ENCODE peak calls at places on chromosome 18, in four cellular contexts. K, P, G and S are unnamed samples.

GRCh38 chr18:70072678-70073077 is 125.0 kb upstream of the CD226 start:
- DNase-seq in K (peak), G (no peak), P (peak), S (no peak)

GRCh38 chr18:48539406-48540328 is 836 bp downstream of the CTIF start:
- DNase-seq in P (peak), K (peak), G (no peak), S (peak)

GRCh38 chr18:24919141-24919540 is 432.8 kb downstream of the ZNF521 start:
- DNase-seq in G (no peak), K (no peak), P (no peak), S (no peak)

GRCh38 chr18:49100226-49100968 is 149.6 kb upstream of the SMAD7 start:
- DNase-seq in G (no peak), P (peak), K (peak), S (no peak)

GRCh38 chr18:6521804-6522418 is 107.2 kb upstream of the L3MBTL4 start:
- DNase-seq in P (peak), K (peak), G (peak), S (peak)

GRCh38 chr18:45702871-45703270 is 21.1 kb upstream of the SLC14A1 start:
- DNase-seq in G (no peak), K (peak), P (no peak), S (no peak)

GRCh38 chr18:36583155-36583745 is 245.6 kb downstream of the TPGS2 start:
- DNase-seq in P (peak), K (no peak), G (peak), S (peak)

GRCh38 chr18:26546875-26547301 is 1.5 kb downstream of the KCTD1 start:
- DNase-seq in K (no peak), P (peak), G (no peak), S (no peak)

GRCh38 chr18:22378672-22379282 is 38.9 kb downstream of the CTAGE1 start:
- DNase-seq in P (peak), G (no peak), K (peak), S (peak)

GRCh38 chr18:48167901-48168300 is 237.4 kb upstream of the SMAD2 start:
- DNase-seq in K (no peak), P (no peak), G (no peak), S (no peak)

GRCh38 chr18:10170375-10170774 is 256.6 kb downstream of the VAPA start:
- DNase-seq in P (no peak), K (no peak), G (no peak), S (no peak)

GRCh38 chr18:31721596-31721995 is 37.2 kb upstream of the B4GALT6 start:
- DNase-seq in K (no peak), G (no peak), P (peak), S (no peak)

GRCh38 chr18:77250501-77250925 is 865 bp downstream of the GALR1 start:
- DNase-seq in G (no peak), P (peak), K (no peak), S (peak)

GRCh38 chr18:68418881-68419280 is 296.0 kb downstream of the TMX3 start:
- DNase-seq in P (no peak), G (no peak), K (peak), S (no peak)

GRCh38 chr18:32769242-32770180 is 3.3 kb downstream of the KLHL14 start:
- DNase-seq in K (no peak), G (no peak), P (peak), S (peak)
- H3K4ac ChIP-seq in K (no peak), G (no peak), P (no peak), S (no peak)

GRCh38 chr18:79470547-79470946 is 74.8 kb downstream of the NFATC1 start:
- DNase-seq in K (no peak), P (peak), G (no peak), S (no peak)

GRCh38 chr18:79472946-79473345 is 77.2 kb downstream of the NFATC1 start:
- DNase-seq in K (no peak), P (no peak), G (no peak), S (no peak)

GRCh38 chr18:79469751-79470150 is 74.0 kb downstream of the NFATC1 start:
- DNase-seq in K (no peak), G (no peak), P (no peak), S (no peak)

GRCh38 chr18:79471048-79471447 is 75.3 kb downstream of the NFATC1 start:
- DNase-seq in K (no peak), P (no peak), G (no peak), S (no peak)

DNA sequence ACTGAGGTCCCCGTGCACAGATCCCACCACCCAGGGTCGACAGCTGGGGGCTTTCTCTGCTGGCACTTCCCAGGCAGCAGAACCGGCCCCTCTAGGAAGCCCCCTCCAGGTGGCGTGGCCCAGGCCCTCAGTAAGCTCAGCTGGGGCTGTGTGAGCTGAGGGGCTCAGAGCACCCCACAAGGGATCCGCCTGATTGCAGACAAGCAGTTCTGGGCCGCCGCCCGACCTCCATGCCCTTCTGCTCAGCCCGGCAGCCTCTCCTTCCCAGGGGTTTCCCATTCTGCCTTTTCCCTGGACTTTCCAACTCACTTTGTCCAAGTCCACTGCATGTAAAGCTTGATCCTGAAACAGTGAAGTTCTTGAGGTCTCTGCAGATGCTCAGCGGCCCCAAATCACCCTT is 76.4 kb downstream of the NFATC1 start:
- DNase-seq in K (no peak), G (no peak), P (no peak), S (no peak)
- H3K23ac ChIP-seq in K (no peak), G (no peak), P (no peak), S (no peak)

GRCh38 chr18:79487198-79488165 is 91.8 kb downstream of the NFATC1 start:
- DNase-seq in G (no peak), P (no peak), K (no peak), S (no peak)
- H3K56ac ChIP-seq in G (no peak), P (no peak), K (no peak), S (no peak)

GRCh38 chr18:8765692-8766463 is 60.5 kb downstream of the MTCL1 start:
- DNase-seq in K (no peak), P (no peak), G (no peak), S (no peak)

GRCh38 chr18:8767356-8767755 is 62.0 kb downstream of the MTCL1 start:
- DNase-seq in K (no peak), G (no peak), P (no peak), S (no peak)

GRCh38 chr18:8763611-8764010 is 58.3 kb downstream of the MTCL1 start:
- DNase-seq in G (no peak), P (no peak), K (no peak), S (no peak)

GRCh38 chr18:8769509-8769908 is 64.2 kb downstream of the MTCL1 start:
- DNase-seq in G (no peak), P (no peak), K (no peak), S (no peak)

DNA sequence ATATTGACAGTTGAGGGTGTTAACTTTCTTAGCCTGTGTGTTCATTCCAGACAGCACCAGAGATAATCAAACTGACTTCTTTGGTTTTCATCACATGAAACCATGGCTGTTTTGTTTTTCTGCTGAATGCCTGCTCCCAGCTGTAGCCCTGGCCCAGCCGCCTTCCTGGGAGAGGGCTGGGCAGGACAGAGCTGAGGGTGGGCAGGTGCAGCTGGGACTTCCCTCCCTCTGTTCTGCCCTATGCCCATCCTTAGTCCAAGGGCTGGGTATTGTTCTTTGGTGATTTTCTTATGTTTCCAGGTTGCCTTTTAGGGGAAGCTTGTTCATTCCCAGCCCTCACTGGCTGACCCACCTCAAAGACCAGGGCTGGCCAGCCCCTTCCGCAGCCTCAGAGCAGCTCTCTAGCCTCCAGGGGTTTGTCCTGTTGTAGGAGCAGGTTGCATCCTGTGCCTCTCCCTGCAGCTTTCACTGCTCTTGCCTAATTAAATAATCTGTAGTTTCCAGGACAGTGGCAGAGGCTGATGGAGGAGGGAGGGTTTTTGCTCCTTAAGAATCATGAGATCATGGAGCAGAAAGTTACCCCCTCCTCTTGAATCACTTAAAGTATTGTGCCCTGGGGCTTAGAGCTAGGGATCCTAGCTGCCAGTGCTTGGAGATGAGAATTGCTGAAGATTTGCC is 61.4 kb downstream of the MTCL1 start:
- DNase-seq in P (peak), G (no peak), K (no peak), S (no peak)
- H3K4ac ChIP-seq in P (no peak), G (no peak), K (no peak), S (no peak)

GRCh38 chr18:61929881-61930640 is 37.3 kb upstream of the RNF152 start:
- DNase-seq in P (no peak), G (no peak), K (no peak), S (no peak)
- H3K23ac ChIP-seq in P (no peak), G (no peak), K (no peak), S (no peak)

GRCh38 chr18:8808001-8808400 is 102.6 kb downstream of the MTCL1 start:
- DNase-seq in G (no peak), P (no peak), K (peak), S (no peak)

GRCh38 chr18:8806105-8806797 is 100.9 kb downstream of the MTCL1 start:
- DNase-seq in K (no peak), G (no peak), P (no peak), S (no peak)

GRCh38 chr18:8805552-8805951 is 100.2 kb downstream of the MTCL1 start:
- DNase-seq in K (no peak), G (no peak), P (no peak), S (no peak)

GRCh38 chr18:8807502-8807833 is 102.1 kb downstream of the MTCL1 start:
- DNase-seq in G (no peak), K (no peak), P (no peak), S (no peak)

GRCh38 chr18:8806798-8807501 is 101.6 kb downstream of the MTCL1 start:
- DNase-seq in K (no peak), G (no peak), P (no peak), S (no peak)
- H3K56ac ChIP-seq in K (no peak), G (no peak), P (no peak), S (no peak)

GRCh38 chr18:54828290-54828871 is at the start of gene RAB27B:
- DNase-seq in G (peak), P (peak), K (peak), S (peak)

GRCh38 chr18:54828986-54829385 is 709 bp downstream of the RAB27B start:
- DNase-seq in G (no peak), P (no peak), K (no peak), S (no peak)

GRCh38 chr18:54829856-54830255 is 1.6 kb downstream of the RAB27B start:
- DNase-seq in K (no peak), P (no peak), G (no peak), S (no peak)

GRCh38 chr18:54822872-54823845 is 5.1 kb upstream of the RAB27B start:
- DNase-seq in P (no peak), G (no peak), K (peak), S (no peak)

GRCh38 chr18:54825626-54826344 is 2.5 kb upstream of the RAB27B start:
- DNase-seq in K (no peak), G (no peak), P (no peak), S (no peak)
- H3K4ac ChIP-seq in K (no peak), G (no peak), P (no peak), S (no peak)

GRCh38 chr18:58512648-58513338 is 116.1 kb downstream of the ALPK2 start:
- DNase-seq in K (no peak), G (no peak), P (no peak), S (no peak)
- H3K23ac ChIP-seq in K (no peak), G (peak), P (peak), S (no peak)

GRCh38 chr18:3502650-3503049 is 52.7 kb downstream of the TGIF1 start:
- DNase-seq in K (no peak), P (no peak), G (no peak), S (no peak)
- H3K56ac ChIP-seq in K (no peak), P (no peak), G (no peak), S (no peak)